ENCODE peak calls at places on chromosomes 6 and 20, in seven cellular contexts. One of them, this sample, is unnamed.

GRCh38 chr6:117371492-117371891 is 54.2 kb downstream of the ROS1 start:
- DNase-seq in ecto neural progenitor cell: no peak
- DNase-seq in NCI-H187 treated with DMSO at 0.1 percent for 48 hours: no peak
- DNase-seq in amniotic stem cell: no peak
- DNase-seq in erythroblast: no peak
- DNase-seq in ACHN: no peak
- DNase-seq in tibial artery: no peak
- DNase-seq in this sample: no peak

GRCh38 chr20:58715709-58716475 is 23.3 kb downstream of the NPEPL1 start:
- DNase-seq in tibial artery: no peak
- DNase-seq in NCI-H187 treated with DMSO at 0.1 percent for 48 hours: no peak
- DNase-seq in ecto neural progenitor cell: peak
- DNase-seq in ACHN: no peak
- DNase-seq in amniotic stem cell: no peak
- DNase-seq in erythroblast: no peak
- DNase-seq in this sample: no peak

GRCh38 chr6:148085651-148086321 is 256.9 kb upstream of the SASH1 start:
- DNase-seq in ecto neural progenitor cell: no peak
- DNase-seq in amniotic stem cell: no peak
- DNase-seq in tibial artery: no peak
- DNase-seq in erythroblast: no peak
- DNase-seq in NCI-H187 treated with DMSO at 0.1 percent for 48 hours: no peak
- DNase-seq in ACHN: no peak
- DNase-seq in this sample: no peak

GRCh38 chr6:32087574-32088486 is 21.3 kb downstream of the TNXB start:
- DNase-seq in NCI-H187 treated with DMSO at 0.1 percent for 48 hours: no peak
- DNase-seq in tibial artery: peak
- DNase-seq in erythroblast: peak
- DNase-seq in amniotic stem cell: peak
- DNase-seq in ecto neural progenitor cell: peak
- DNase-seq in ACHN: no peak
- DNase-seq in this sample: no peak

GRCh38 chr6:37314803-37315515 is 38.8 kb upstream of the RNF8 start:
- DNase-seq in erythroblast: peak
- DNase-seq in ecto neural progenitor cell: no peak
- DNase-seq in ACHN: peak
- DNase-seq in amniotic stem cell: no peak
- DNase-seq in tibial artery: no peak
- DNase-seq in NCI-H187 treated with DMSO at 0.1 percent for 48 hours: peak
- DNase-seq in this sample: no peak

GRCh38 chr6:158566207-158566818 is 6.4 kb downstream of the TMEM181 start:
- DNase-seq in erythroblast: no peak
- DNase-seq in ecto neural progenitor cell: no peak
- DNase-seq in ACHN: no peak
- DNase-seq in tibial artery: no peak
- DNase-seq in NCI-H187 treated with DMSO at 0.1 percent for 48 hours: no peak
- DNase-seq in amniotic stem cell: no peak
- DNase-seq in this sample: no peak

GRCh38 chr20:32506721-32507120 is 78.4 kb downstream of the NOL4L start:
- DNase-seq in NCI-H187 treated with DMSO at 0.1 percent for 48 hours: peak
- DNase-seq in ecto neural progenitor cell: no peak
- DNase-seq in tibial artery: no peak
- DNase-seq in ACHN: no peak
- DNase-seq in amniotic stem cell: no peak
- DNase-seq in erythroblast: no peak
- DNase-seq in this sample: no peak

GRCh38 chr20:37984018-37984785 is 49.1 kb downstream of the TTI1 start:
- DNase-seq in ACHN: no peak
- DNase-seq in amniotic stem cell: no peak
- DNase-seq in NCI-H187 treated with DMSO at 0.1 percent for 48 hours: no peak
- DNase-seq in erythroblast: no peak
- DNase-seq in ecto neural progenitor cell: no peak
- DNase-seq in tibial artery: no peak
- DNase-seq in this sample: no peak

GRCh38 chr20:59623583-59623982 is 19.2 kb downstream of the PHACTR3 start:
- DNase-seq in tibial artery: no peak
- DNase-seq in erythroblast: no peak
- DNase-seq in amniotic stem cell: no peak
- DNase-seq in NCI-H187 treated with DMSO at 0.1 percent for 48 hours: no peak
- DNase-seq in ACHN: no peak
- DNase-seq in ecto neural progenitor cell: no peak
- DNase-seq in this sample: no peak

GRCh38 chr6:108727966-108728730 is 120.1 kb upstream of the ARMC2 start:
- DNase-seq in erythroblast: no peak
- DNase-seq in ecto neural progenitor cell: no peak
- DNase-seq in NCI-H187 treated with DMSO at 0.1 percent for 48 hours: no peak
- DNase-seq in ACHN: no peak
- DNase-seq in tibial artery: no peak
- DNase-seq in amniotic stem cell: no peak
- DNase-seq in this sample: no peak

GRCh38 chr6:43481591-43482242 is 4.3 kb downstream of the TJAP1 start:
- DNase-seq in erythroblast: no peak
- DNase-seq in tibial artery: no peak
- DNase-seq in NCI-H187 treated with DMSO at 0.1 percent for 48 hours: no peak
- DNase-seq in amniotic stem cell: no peak
- DNase-seq in ACHN: no peak
- DNase-seq in ecto neural progenitor cell: no peak
- DNase-seq in this sample: no peak

GRCh38 chr6:164665328-164665727 is 644.1 kb downstream of the C6orf118 start:
- DNase-seq in ecto neural progenitor cell: no peak
- DNase-seq in NCI-H187 treated with DMSO at 0.1 percent for 48 hours: no peak
- DNase-seq in tibial artery: no peak
- DNase-seq in ACHN: no peak
- DNase-seq in erythroblast: no peak
- DNase-seq in amniotic stem cell: no peak
- DNase-seq in this sample: no peak

GRCh38 chr6:157240059-157240959 is 83.0 kb downstream of the TMEM242 start:
- DNase-seq in erythroblast: peak
- DNase-seq in ACHN: peak
- DNase-seq in NCI-H187 treated with DMSO at 0.1 percent for 48 hours: no peak
- DNase-seq in amniotic stem cell: no peak
- DNase-seq in tibial artery: peak
- DNase-seq in ecto neural progenitor cell: no peak
- DNase-seq in this sample: no peak

GRCh38 chr6:7073810-7074525 is 33.8 kb upstream of the RREB1 start:
- DNase-seq in erythroblast: no peak
- DNase-seq in amniotic stem cell: no peak
- DNase-seq in NCI-H187 treated with DMSO at 0.1 percent for 48 hours: no peak
- DNase-seq in ACHN: no peak
- DNase-seq in ecto neural progenitor cell: no peak
- DNase-seq in tibial artery: peak
- DNase-seq in this sample: no peak

GRCh38 chr6:100096356-100096755 is 102.3 kb upstream of the MCHR2 start:
- DNase-seq in amniotic stem cell: peak
- DNase-seq in ACHN: no peak
- DNase-seq in tibial artery: no peak
- DNase-seq in NCI-H187 treated with DMSO at 0.1 percent for 48 hours: no peak
- DNase-seq in ecto neural progenitor cell: no peak
- DNase-seq in erythroblast: no peak
- DNase-seq in this sample: no peak

GRCh38 chr20:36941403-36941835 is 10.1 kb downstream of the SAMHD1 start:
- DNase-seq in erythroblast: no peak
- DNase-seq in NCI-H187 treated with DMSO at 0.1 percent for 48 hours: no peak
- DNase-seq in ecto neural progenitor cell: no peak
- DNase-seq in ACHN: no peak
- DNase-seq in amniotic stem cell: no peak
- DNase-seq in tibial artery: no peak
- DNase-seq in this sample: no peak

GRCh38 chr20:750801-751200 is 17.5 kb downstream of the SLC52A3 start:
- DNase-seq in amniotic stem cell: no peak
- DNase-seq in ACHN: no peak
- DNase-seq in ecto neural progenitor cell: no peak
- DNase-seq in tibial artery: no peak
- DNase-seq in NCI-H187 treated with DMSO at 0.1 percent for 48 hours: no peak
- DNase-seq in erythroblast: peak
- DNase-seq in this sample: no peak

GRCh38 chr6:73637404-73637803 is 16.4 kb downstream of the SLC17A5 start:
- DNase-seq in NCI-H187 treated with DMSO at 0.1 percent for 48 hours: no peak
- DNase-seq in amniotic stem cell: no peak
- DNase-seq in ecto neural progenitor cell: no peak
- DNase-seq in tibial artery: no peak
- DNase-seq in ACHN: no peak
- DNase-seq in erythroblast: no peak
- DNase-seq in this sample: no peak

GRCh38 chr6:136510299-136510698 is 39.9 kb downstream of the MAP7 start:
- DNase-seq in amniotic stem cell: no peak
- DNase-seq in ACHN: no peak
- DNase-seq in ecto neural progenitor cell: no peak
- DNase-seq in erythroblast: no peak
- DNase-seq in NCI-H187 treated with DMSO at 0.1 percent for 48 hours: no peak
- DNase-seq in tibial artery: no peak
- DNase-seq in this sample: no peak

GRCh38 chr20:5658897-5659296 is 91.3 kb upstream of the SHLD1 start:
- DNase-seq in tibial artery: peak
- DNase-seq in erythroblast: peak
- DNase-seq in NCI-H187 treated with DMSO at 0.1 percent for 48 hours: no peak
- DNase-seq in ecto neural progenitor cell: no peak
- DNase-seq in ACHN: no peak
- DNase-seq in amniotic stem cell: no peak
- DNase-seq in this sample: no peak

This sample was measured in brain pericyte.